ENCODE peak calls at places on chromosomes 2 and 18, in ten cellular contexts. One of them, this sample, is unnamed.

GRCh38 chr2:47569658-47570398 is 166.9 kb downstream of the MSH2 start:
- DNase-seq in HL-60: no peak
- DNase-seq in lower lobe of right lung: no peak
- DNase-seq in foreskin fibroblast: peak; percentile 54
- DNase-seq in endothelial cell: peak; percentile 13
- DNase-seq in neural crest cell: peak; percentile 5
- DNase-seq in fibroblast of lung: no peak
- DNase-seq in retinal pigment epithelial cell: no peak
- DNase-seq in MCF 10A: no peak
- DNase-seq in spleen: no peak
- DNase-seq in this sample: no peak

GRCh38 chr18:79466591-79466990 is 70.9 kb downstream of the NFATC1 start:
- DNase-seq in neural crest cell: no peak
- DNase-seq in foreskin fibroblast: no peak
- DNase-seq in endothelial cell: no peak
- DNase-seq in fibroblast of lung: no peak
- DNase-seq in MCF 10A: no peak
- DNase-seq in lower lobe of right lung: no peak
- DNase-seq in retinal pigment epithelial cell: no peak
- DNase-seq in HL-60: no peak
- DNase-seq in spleen: peak; percentile 91
- DNase-seq in this sample: no peak

GRCh38 chr2:96933528-96933927 is 52.9 kb downstream of the FAM178B start:
- DNase-seq in foreskin fibroblast: no peak
- DNase-seq in fibroblast of lung: no peak
- DNase-seq in endothelial cell: no peak
- DNase-seq in retinal pigment epithelial cell: no peak
- DNase-seq in neural crest cell: no peak
- DNase-seq in spleen: no peak
- DNase-seq in lower lobe of right lung: no peak
- DNase-seq in HL-60: no peak
- DNase-seq in MCF 10A: no peak
- DNase-seq in this sample: peak; percentile 7

GRCh38 chr2:27422958-27423357 is 5.5 kb upstream of the NRBP1 start:
- DNase-seq in spleen: no peak
- DNase-seq in foreskin fibroblast: no peak
- DNase-seq in retinal pigment epithelial cell: no peak
- DNase-seq in endothelial cell: no peak
- DNase-seq in lower lobe of right lung: no peak
- DNase-seq in HL-60: no peak
- DNase-seq in MCF 10A: no peak
- DNase-seq in fibroblast of lung: no peak
- DNase-seq in neural crest cell: no peak
- DNase-seq in this sample: no peak

GRCh38 chr2:161416294-161416632 is at the start of gene TBR1:
- DNase-seq in fibroblast of lung: peak; percentile 21
- DNase-seq in spleen: no peak
- DNase-seq in HL-60: no peak
- DNase-seq in foreskin fibroblast: peak; percentile 29
- DNase-seq in endothelial cell: no peak
- DNase-seq in retinal pigment epithelial cell: no peak
- DNase-seq in MCF 10A: no peak
- DNase-seq in neural crest cell: peak; percentile 6
- DNase-seq in lower lobe of right lung: no peak
- DNase-seq in this sample: no peak

GRCh38 chr2:127625146-127625943 is 20.6 kb upstream of the GPR17 start:
- DNase-seq in HL-60: no peak
- DNase-seq in MCF 10A: no peak
- DNase-seq in neural crest cell: no peak
- DNase-seq in endothelial cell: no peak
- DNase-seq in lower lobe of right lung: peak; percentile 37
- DNase-seq in retinal pigment epithelial cell: no peak
- DNase-seq in foreskin fibroblast: no peak
- DNase-seq in fibroblast of lung: no peak
- DNase-seq in spleen: peak; percentile 78
- DNase-seq in this sample: peak; percentile 42

GRCh38 chr2:120512321-120512710 is 166.4 kb downstream of the INHBB start:
- DNase-seq in retinal pigment epithelial cell: no peak
- DNase-seq in lower lobe of right lung: no peak
- DNase-seq in foreskin fibroblast: no peak
- DNase-seq in HL-60: no peak
- DNase-seq in spleen: peak; percentile 58
- DNase-seq in MCF 10A: no peak
- DNase-seq in neural crest cell: no peak
- DNase-seq in fibroblast of lung: no peak
- DNase-seq in endothelial cell: no peak
- DNase-seq in this sample: peak; percentile 30

GRCh38 chr2:30257266-30258214 is 26.2 kb downstream of the LBH start:
- DNase-seq in HL-60: no peak
- DNase-seq in retinal pigment epithelial cell: no peak
- DNase-seq in spleen: no peak
- DNase-seq in foreskin fibroblast: no peak
- DNase-seq in neural crest cell: no peak
- DNase-seq in fibroblast of lung: no peak
- DNase-seq in endothelial cell: no peak
- DNase-seq in lower lobe of right lung: no peak
- DNase-seq in MCF 10A: no peak
- DNase-seq in this sample: no peak

DNA sequence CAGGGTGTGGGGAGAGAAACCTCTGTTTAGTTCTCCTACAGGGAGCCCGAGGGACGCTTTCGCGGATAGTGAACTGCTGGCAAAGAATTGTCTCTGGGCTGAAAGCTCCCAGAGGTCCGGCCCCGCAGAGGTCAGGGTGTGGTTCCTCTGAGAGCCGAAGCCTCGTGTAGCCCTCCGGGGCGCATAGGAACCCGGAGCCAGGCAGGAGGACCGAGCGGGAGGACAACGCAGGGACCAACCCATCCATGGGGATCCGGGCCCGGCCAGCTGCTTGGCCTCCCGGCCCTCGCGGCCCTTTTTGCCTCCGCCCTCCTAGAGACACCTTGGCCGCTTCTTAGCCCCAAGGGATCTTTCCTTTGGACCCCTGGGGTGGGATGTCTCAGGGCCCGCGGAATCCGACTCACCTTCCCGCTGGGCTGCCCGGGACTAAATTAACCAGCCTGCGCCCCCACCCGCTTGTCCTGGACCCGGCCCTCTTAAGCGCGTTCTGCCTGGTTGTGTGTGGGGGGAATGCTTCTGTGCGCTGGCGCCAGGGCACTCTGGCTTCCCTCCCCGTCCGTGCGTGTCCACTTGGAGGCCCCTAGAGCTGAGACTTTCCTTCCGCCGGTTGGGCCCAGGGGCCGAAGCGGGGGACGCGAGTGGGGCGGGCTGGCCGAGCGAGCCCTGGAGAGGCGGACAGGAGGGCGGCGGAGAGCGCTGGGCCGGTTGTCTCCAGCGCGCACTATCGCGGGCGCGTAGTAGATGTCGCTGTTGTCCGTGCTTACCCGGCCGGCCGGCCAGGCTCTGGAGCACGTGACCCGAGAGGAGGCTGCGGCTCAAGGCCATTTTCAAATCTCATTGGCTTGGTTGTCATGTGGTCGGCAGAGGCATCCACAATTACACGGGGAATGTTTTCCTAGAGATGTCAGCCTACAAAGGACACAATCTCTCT is at the start of gene HOXD10:
- DNase-seq in MCF 10A: no peak
- DNase-seq in retinal pigment epithelial cell: no peak
- DNase-seq in HL-60: no peak
- DNase-seq in lower lobe of right lung: no peak
- DNase-seq in foreskin fibroblast: no peak
- DNase-seq in fibroblast of lung: no peak
- DNase-seq in neural crest cell: no peak
- DNase-seq in spleen: peak; percentile 75
- DNase-seq in endothelial cell: peak; percentile 72
- DNase-seq in this sample: no peak
- TF ChIP-seq CTCF in MCF 10A: no peak
- TF ChIP-seq CTCF in retinal pigment epithelial cell: no peak
- TF ChIP-seq CTCF in HL-60: no peak
- TF ChIP-seq CTCF in lower lobe of right lung: no peak
- TF ChIP-seq CTCF in foreskin fibroblast: peak; percentile 13
- TF ChIP-seq CTCF in fibroblast of lung: no peak
- TF ChIP-seq CTCF in neural crest cell: peak; percentile 27
- TF ChIP-seq CTCF in spleen: peak; percentile 43
- TF ChIP-seq CTCF in endothelial cell: peak; percentile 24
- TF ChIP-seq CTCF in this sample: no peak

GRCh38 chr2:133821107-133821760 is 253.0 kb upstream of the NCKAP5 start:
- DNase-seq in neural crest cell: no peak
- DNase-seq in spleen: no peak
- DNase-seq in HL-60: no peak
- DNase-seq in retinal pigment epithelial cell: no peak
- DNase-seq in endothelial cell: no peak
- DNase-seq in foreskin fibroblast: peak; percentile 91
- DNase-seq in fibroblast of lung: peak; percentile 75
- DNase-seq in lower lobe of right lung: no peak
- DNase-seq in MCF 10A: no peak
- DNase-seq in this sample: no peak

GRCh38 chr2:133825778-133826177 is 257.5 kb upstream of the NCKAP5 start:
- DNase-seq in neural crest cell: no peak
- DNase-seq in foreskin fibroblast: no peak
- DNase-seq in retinal pigment epithelial cell: no peak
- DNase-seq in HL-60: no peak
- DNase-seq in lower lobe of right lung: no peak
- DNase-seq in endothelial cell: no peak
- DNase-seq in fibroblast of lung: no peak
- DNase-seq in MCF 10A: no peak
- DNase-seq in spleen: no peak
- DNase-seq in this sample: no peak

GRCh38 chr2:133824869-133825268 is 256.6 kb upstream of the NCKAP5 start:
- DNase-seq in neural crest cell: no peak
- DNase-seq in retinal pigment epithelial cell: no peak
- DNase-seq in foreskin fibroblast: no peak
- DNase-seq in spleen: no peak
- DNase-seq in MCF 10A: no peak
- DNase-seq in HL-60: no peak
- DNase-seq in fibroblast of lung: no peak
- DNase-seq in endothelial cell: no peak
- DNase-seq in lower lobe of right lung: no peak
- DNase-seq in this sample: no peak

GRCh38 chr2:133819906-133820305 is 251.6 kb upstream of the NCKAP5 start:
- DNase-seq in foreskin fibroblast: peak; percentile 78
- DNase-seq in MCF 10A: no peak
- DNase-seq in HL-60: no peak
- DNase-seq in lower lobe of right lung: no peak
- DNase-seq in fibroblast of lung: no peak
- DNase-seq in spleen: no peak
- DNase-seq in neural crest cell: no peak
- DNase-seq in retinal pigment epithelial cell: no peak
- DNase-seq in endothelial cell: no peak
- DNase-seq in this sample: no peak

GRCh38 chr2:133822901-133823550 is 254.8 kb upstream of the NCKAP5 start:
- DNase-seq in fibroblast of lung: no peak
- DNase-seq in lower lobe of right lung: no peak
- DNase-seq in foreskin fibroblast: no peak
- DNase-seq in spleen: no peak
- DNase-seq in neural crest cell: no peak
- DNase-seq in MCF 10A: no peak
- DNase-seq in retinal pigment epithelial cell: no peak
- DNase-seq in endothelial cell: no peak
- DNase-seq in HL-60: no peak
- DNase-seq in this sample: no peak
- TF ChIP-seq CTCF in fibroblast of lung: no peak
- TF ChIP-seq CTCF in lower lobe of right lung: no peak
- TF ChIP-seq CTCF in foreskin fibroblast: no peak
- TF ChIP-seq CTCF in spleen: no peak
- TF ChIP-seq CTCF in neural crest cell: no peak
- TF ChIP-seq CTCF in MCF 10A: no peak
- TF ChIP-seq CTCF in retinal pigment epithelial cell: no peak
- TF ChIP-seq CTCF in endothelial cell: no peak
- TF ChIP-seq CTCF in HL-60: no peak
- TF ChIP-seq CTCF in this sample: no peak

GRCh38 chr2:241011296-241011600 is 12.8 kb downstream of the SNED1 start:
- DNase-seq in foreskin fibroblast: no peak
- DNase-seq in lower lobe of right lung: no peak
- DNase-seq in retinal pigment epithelial cell: no peak
- DNase-seq in neural crest cell: no peak
- DNase-seq in endothelial cell: no peak
- DNase-seq in spleen: peak; percentile 71
- DNase-seq in MCF 10A: no peak
- DNase-seq in fibroblast of lung: no peak
- DNase-seq in HL-60: no peak
- DNase-seq in this sample: no peak

GRCh38 chr2:241009191-241009590 is 10.8 kb downstream of the SNED1 start:
- DNase-seq in retinal pigment epithelial cell: no peak
- DNase-seq in endothelial cell: no peak
- DNase-seq in neural crest cell: no peak
- DNase-seq in foreskin fibroblast: no peak
- DNase-seq in MCF 10A: no peak
- DNase-seq in HL-60: no peak
- DNase-seq in spleen: no peak
- DNase-seq in lower lobe of right lung: peak; percentile 42
- DNase-seq in fibroblast of lung: no peak
- DNase-seq in this sample: no peak

GRCh38 chr2:241008711-241009121 is 10.3 kb downstream of the SNED1 start:
- DNase-seq in HL-60: no peak
- DNase-seq in foreskin fibroblast: no peak
- DNase-seq in fibroblast of lung: no peak
- DNase-seq in endothelial cell: no peak
- DNase-seq in MCF 10A: no peak
- DNase-seq in spleen: peak; percentile 68
- DNase-seq in neural crest cell: no peak
- DNase-seq in retinal pigment epithelial cell: no peak
- DNase-seq in lower lobe of right lung: no peak
- DNase-seq in this sample: no peak

GRCh38 chr2:241010531-241011295 is 12.3 kb downstream of the SNED1 start:
- DNase-seq in endothelial cell: no peak
- DNase-seq in lower lobe of right lung: peak; percentile 37
- DNase-seq in foreskin fibroblast: no peak
- DNase-seq in fibroblast of lung: no peak
- DNase-seq in neural crest cell: no peak
- DNase-seq in HL-60: no peak
- DNase-seq in spleen: peak; percentile 69
- DNase-seq in MCF 10A: no peak
- DNase-seq in retinal pigment epithelial cell: no peak
- DNase-seq in this sample: no peak

DNA sequence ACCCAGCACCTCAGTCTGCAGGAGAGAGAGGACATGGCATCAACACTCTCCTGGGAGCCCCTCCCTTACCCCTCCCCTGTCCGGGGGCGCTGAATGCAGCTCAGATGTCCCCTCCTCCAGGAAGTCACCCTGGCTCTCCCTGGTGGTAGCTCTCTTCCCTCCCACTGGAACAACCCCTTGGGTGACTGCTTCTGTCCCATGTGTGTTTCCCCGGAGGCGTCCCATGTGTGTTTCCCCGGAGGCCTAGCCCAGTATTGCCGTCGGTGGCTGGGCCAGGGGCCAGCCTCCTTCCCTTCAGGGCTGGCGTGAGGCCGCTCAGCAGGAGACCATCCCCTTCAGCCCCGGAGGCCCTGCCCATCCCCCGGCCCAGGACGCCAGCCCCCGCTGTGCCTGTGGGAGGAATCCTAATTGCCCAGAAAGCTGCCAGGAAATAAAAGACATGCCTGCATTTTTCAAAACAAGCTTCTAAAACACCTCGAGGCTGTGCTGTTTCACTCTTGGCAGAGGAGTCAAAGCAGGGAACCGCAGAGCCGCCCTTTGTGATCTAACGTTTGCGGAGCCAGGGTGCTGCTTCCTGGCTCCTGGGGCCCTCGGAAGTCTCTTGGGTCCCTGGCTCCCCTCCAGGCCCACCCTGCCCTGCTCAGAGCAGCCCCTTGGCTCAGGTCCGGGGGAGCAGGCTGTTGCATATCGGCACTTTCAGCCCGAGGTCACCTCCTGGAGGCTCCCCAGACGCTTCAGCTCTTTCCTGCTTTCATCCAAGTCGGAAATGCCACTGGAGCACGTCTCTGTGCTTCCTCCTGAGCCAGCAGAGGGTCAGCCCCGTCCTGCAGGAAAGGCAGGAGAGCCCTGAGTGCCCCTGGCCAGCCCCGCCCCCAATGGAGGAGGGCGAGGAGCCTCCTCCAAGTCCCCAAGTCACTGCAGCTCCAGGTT is 11.4 kb downstream of the SNED1 start:
- DNase-seq in fibroblast of lung: peak; percentile 89
- DNase-seq in endothelial cell: peak; percentile 65
- DNase-seq in foreskin fibroblast: peak; percentile 85
- DNase-seq in spleen: peak; percentile 80
- DNase-seq in retinal pigment epithelial cell: no peak
- DNase-seq in HL-60: no peak
- DNase-seq in lower lobe of right lung: peak; percentile 66
- DNase-seq in MCF 10A: peak; percentile 94
- DNase-seq in neural crest cell: no peak
- DNase-seq in this sample: no peak
- TF ChIP-seq CTCF in fibroblast of lung: no peak
- TF ChIP-seq CTCF in endothelial cell: no peak
- TF ChIP-seq CTCF in foreskin fibroblast: no peak
- TF ChIP-seq CTCF in spleen: no peak
- TF ChIP-seq CTCF in retinal pigment epithelial cell: no peak
- TF ChIP-seq CTCF in HL-60: no peak
- TF ChIP-seq CTCF in lower lobe of right lung: peak; percentile 13
- TF ChIP-seq CTCF in MCF 10A: no peak
- TF ChIP-seq CTCF in neural crest cell: peak; percentile 13
- TF ChIP-seq CTCF in this sample: no peak

DNA sequence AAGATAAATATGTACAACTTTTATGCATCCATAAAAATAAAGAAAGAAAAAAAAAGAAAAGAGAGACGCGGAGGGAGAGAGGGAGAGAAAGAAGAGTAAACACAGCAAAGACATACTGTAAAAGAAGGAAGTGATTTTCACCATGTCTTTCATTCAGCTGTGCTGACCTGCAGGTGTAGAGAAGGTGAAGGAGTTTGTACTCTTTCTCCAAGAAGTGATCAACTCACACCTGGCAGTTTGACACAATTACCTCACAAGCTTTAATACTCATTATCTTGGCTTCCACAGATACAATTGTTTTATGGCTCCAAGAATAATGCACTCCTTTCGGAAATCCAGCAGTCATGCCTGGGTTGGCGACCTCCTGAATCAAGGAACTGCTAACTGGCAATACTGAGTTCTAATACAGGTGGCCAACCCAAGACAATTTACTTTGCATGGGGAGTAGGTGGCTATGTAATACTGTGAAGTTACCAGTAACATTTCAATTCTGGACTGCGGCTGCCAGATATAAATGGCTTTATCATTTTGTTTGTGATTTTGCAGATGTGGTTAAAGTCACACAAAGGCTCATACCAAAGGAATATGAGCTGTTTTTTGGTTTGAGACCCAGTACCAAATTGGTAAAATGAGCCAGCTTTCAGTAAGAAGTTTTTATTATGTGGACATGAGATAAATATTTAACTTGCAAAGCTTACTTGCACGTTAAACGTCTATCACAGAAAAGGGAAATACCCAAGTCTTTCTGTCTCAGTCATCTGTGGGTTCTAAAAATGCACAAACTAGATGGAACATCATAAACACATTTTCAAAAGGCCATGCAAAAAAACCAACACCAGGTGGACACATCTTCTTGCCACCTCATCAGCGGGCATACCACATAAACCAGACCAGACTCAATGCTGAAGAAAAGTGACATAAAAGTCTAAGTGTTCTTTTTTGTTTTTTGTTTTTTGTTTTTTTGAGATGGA is 69.4 kb downstream of the NCKAP5 start:
- DNase-seq in fibroblast of lung: no peak
- DNase-seq in neural crest cell: no peak
- DNase-seq in retinal pigment epithelial cell: no peak
- DNase-seq in lower lobe of right lung: no peak
- DNase-seq in MCF 10A: no peak
- DNase-seq in spleen: no peak
- DNase-seq in endothelial cell: no peak
- DNase-seq in HL-60: no peak
- DNase-seq in foreskin fibroblast: no peak
- DNase-seq in this sample: no peak
- TF ChIP-seq CTCF in fibroblast of lung: no peak
- TF ChIP-seq CTCF in neural crest cell: no peak
- TF ChIP-seq CTCF in retinal pigment epithelial cell: no peak
- TF ChIP-seq CTCF in lower lobe of right lung: no peak
- TF ChIP-seq CTCF in MCF 10A: no peak
- TF ChIP-seq CTCF in spleen: no peak
- TF ChIP-seq CTCF in endothelial cell: no peak
- TF ChIP-seq CTCF in HL-60: no peak
- TF ChIP-seq CTCF in foreskin fibroblast: no peak
- TF ChIP-seq CTCF in this sample: no peak

This sample was measured in CD14-positive monocyte.